ENCODE peak calls at places on chromosomes 2 and 18, in six cellular contexts. S is DMS79, W is caudate nucleus, Q is osteoblast, B is neural progenitor cell, O is immature natural killer cell. P is an unnamed sample.

GRCh38 chr2:136000502-136000901 is 15.1 kb upstream of the DARS1 start:
- DNase-seq in B (no peak), S (no peak), Q (no peak), W (no peak), O (no peak), P (no peak)

GRCh38 chr2:128369626-128370467 is 51.2 kb upstream of the HS6ST1 start:
- DNase-seq in Q (peak), O (no peak), S (no peak), B (peak), W (no peak), P (no peak)

GRCh38 chr18:12991839-12992216 is 666 bp downstream of the CEP192 start:
- DNase-seq in O (no peak), Q (no peak), S (no peak), B (no peak), W (no peak), P (peak)

GRCh38 chr18:2657788-2658458 is 2.4 kb downstream of the SMCHD1 start:
- DNase-seq in S (no peak), W (no peak), B (no peak), O (no peak), Q (peak), P (no peak)

GRCh38 chr18:58049000-58049688 is 5.1 kb downstream of the NEDD4L start:
- DNase-seq in W (no peak), Q (no peak), B (no peak), S (peak), O (no peak), P (no peak)

GRCh38 chr2:100104718-100105677 is 37.4 kb downstream of the AFF3 start:
- DNase-seq in Q (peak), B (peak), W (no peak), S (no peak), O (peak), P (no peak)

GRCh38 chr2:220144411-220144810 is 517.0 kb downstream of the SLC4A3 start:
- DNase-seq in S (no peak), W (no peak), B (no peak), O (no peak), Q (no peak), P (no peak)

GRCh38 chr18:27007880-27008279 is 142.4 kb upstream of the AQP4 start:
- DNase-seq in O (no peak), B (no peak), S (no peak), W (no peak), Q (no peak), P (no peak)